ENCODE peak calls at places on chromosomes 7 and 10, in ten cellular contexts. G is mesenchymal stem cell; K is AG04450; Z is SW480; Y is CD8-positive, alpha-beta memory T cell; T is WTC11; Q is stimulated activated CD4-positive, alpha-beta T cell treated with anti-CD3 and anti-CD28 coated beads, Interleukin-2, amount 100 ng/mL, for 24 hours; S is A549; C is PC-3; P is B cell. X is an unnamed sample.

GRCh38 chr7:31724696-31725095 is 37.7 kb downstream of the PPP1R17 start:
- DNase-seq in G (no peak), K (no peak), Z (no peak), Y (no peak), T (no peak), Q (no peak), S (no peak), C (peak; percentile 28), P (no peak), X (no peak)

GRCh38 chr7:158283016-158283974 is 304.3 kb downstream of the PTPRN2 start:
- DNase-seq in G (no peak), K (no peak), Z (no peak), Y (no peak), T (no peak), Q (no peak), S (no peak), C (no peak), P (no peak), X (peak; percentile 15)

GRCh38 chr7:54888067-54888735 is 129.2 kb upstream of the SEC61G start:
- DNase-seq in G (peak; percentile 12), K (no peak), Z (no peak), Y (no peak), T (peak; percentile 38), Q (no peak), S (no peak), C (no peak), P (no peak), X (peak; percentile 35)

GRCh38 chr7:155362380-155363145 is 64.9 kb downstream of the INSIG1 start:
- DNase-seq in G (no peak), K (no peak), Z (no peak), Y (peak; percentile 29), T (no peak), Q (no peak), S (no peak), C (no peak), P (no peak), X (peak; percentile 79)

GRCh38 chr7:51255536-51256243 is 60.9 kb downstream of the COBL start:
- DNase-seq in G (no peak), K (no peak), Z (no peak), Y (no peak), T (no peak), Q (no peak), S (no peak), C (peak; percentile 65), P (no peak), X (no peak)

GRCh38 chr10:98391578-98391991 is 23.4 kb downstream of the PYROXD2 start:
- DNase-seq in G (no peak), K (no peak), Z (no peak), Y (peak; percentile 53), T (no peak), Q (no peak), S (no peak), C (no peak), P (no peak), X (no peak)

GRCh38 chr10:103793429-103793828 is 61.9 kb downstream of the SH3PXD2A start:
- DNase-seq in G (no peak), K (no peak), Z (no peak), Y (no peak), T (no peak), Q (no peak), S (no peak), C (no peak), P (no peak), X (no peak)

GRCh38 chr10:62027841-62028501 is 126.5 kb downstream of the ARID5B start:
- DNase-seq in G (peak; percentile 59), K (no peak), Z (no peak), Y (no peak), T (no peak), Q (no peak), S (no peak), C (peak; percentile 100), P (no peak), X (no peak)

GRCh38 chr10:17817316-17817715 is 8.2 kb downstream of the MRC1 start:
- DNase-seq in G (no peak), K (no peak), Z (no peak), Y (no peak), T (no peak), Q (no peak), S (no peak), C (no peak), P (no peak), X (no peak)

GRCh38 chr10:118423800-118424479 is 81.8 kb upstream of the FAM204A start:
- DNase-seq in G (peak; percentile 82), K (peak; percentile 62), Z (peak; percentile 95), Y (peak; percentile 59), T (peak; percentile 94), Q (peak; percentile 77), S (peak; percentile 74), C (peak; percentile 77), P (peak; percentile 52), X (peak; percentile 69)

GRCh38 chr7:91103365-91103764 is 160.9 kb upstream of the FZD1 start:
- DNase-seq in G (no peak), K (no peak), Z (no peak), Y (no peak), T (no peak), Q (no peak), S (no peak), C (peak; percentile 16), P (no peak), X (no peak)

GRCh38 chr7:12647364-12648219 is 39.8 kb upstream of the ARL4A start:
- DNase-seq in G (peak; percentile 61), K (no peak), Z (peak; percentile 95), Y (no peak), T (no peak), Q (no peak), S (peak; percentile 44), C (peak; percentile 95), P (no peak), X (no peak)

GRCh38 chr7:3922175-3922635 is 621.2 kb downstream of the SDK1 start:
- DNase-seq in G (peak; percentile 97), K (peak; percentile 24), Z (peak; percentile 55), Y (no peak), T (peak; percentile 50), Q (no peak), S (peak; percentile 56), C (peak; percentile 85), P (no peak), X (peak; percentile 81)

GRCh38 chr7:11060883-11061282 is 87.2 kb downstream of the PHF14 start:
- DNase-seq in G (no peak), K (no peak), Z (no peak), Y (no peak), T (no peak), Q (no peak), S (no peak), C (no peak), P (no peak), X (no peak)

GRCh38 chr7:30831936-30832335 is 60.7 kb downstream of the MINDY4 start:
- DNase-seq in G (no peak), K (no peak), Z (no peak), Y (no peak), T (no peak), Q (no peak), S (no peak), C (no peak), P (no peak), X (no peak)

GRCh38 chr7:85405016-85405415 is 218.2 kb upstream of the SEMA3D start:
- DNase-seq in G (no peak), K (no peak), Z (no peak), Y (no peak), T (no peak), Q (no peak), S (no peak), C (no peak), P (no peak), X (no peak)

GRCh38 chr10:69751216-69751615 is 50.5 kb upstream of the COL13A1 start:
- DNase-seq in G (no peak), K (no peak), Z (no peak), Y (no peak), T (no peak), Q (no peak), S (no peak), C (no peak), P (no peak), X (peak; percentile 42)

GRCh38 chr10:49287689-49288340 is 11.2 kb upstream of the C10orf71 start:
- DNase-seq in G (no peak), K (no peak), Z (no peak), Y (no peak), T (no peak), Q (no peak), S (no peak), C (no peak), P (no peak), X (no peak)

GRCh38 chr10:60777696-60778213 is 523 bp upstream of the CDK1 start:
- DNase-seq in G (no peak), K (no peak), Z (no peak), Y (no peak), T (no peak), Q (no peak), S (no peak), C (no peak), P (no peak), X (peak; percentile 8)

GRCh38 chr7:32094516-32094915 is 24.3 kb upstream of the PDE1C start:
- DNase-seq in G (no peak), K (no peak), Z (no peak), Y (no peak), T (no peak), Q (no peak), S (no peak), C (no peak), P (no peak), X (peak; percentile 71)

GRCh38 chr7:768881-769504 is 41.9 kb upstream of the PRKAR1B start:
- DNase-seq in G (no peak), K (no peak), Z (no peak), Y (no peak), T (peak; percentile 64), Q (peak; percentile 15), S (no peak), C (no peak), P (no peak), X (peak; percentile 68)

GRCh38 chr7:133934262-133934973 is 192.7 kb upstream of the LRGUK start:
- DNase-seq in G (no peak), K (no peak), Z (no peak), Y (no peak), T (no peak), Q (no peak), S (no peak), C (no peak), P (no peak), X (no peak)

GRCh38 chr10:119942973-119943372 is 50.4 kb downstream of the SEC23IP start:
- DNase-seq in G (no peak), K (no peak), Z (no peak), Y (no peak), T (no peak), Q (no peak), S (no peak), C (peak; percentile 6), P (no peak), X (no peak)

GRCh38 chr7:94348142-94348541 is 46.6 kb upstream of the COL1A2 start:
- DNase-seq in G (peak; percentile 56), K (peak; percentile 85), Z (no peak), Y (no peak), T (no peak), Q (no peak), S (no peak), C (no peak), P (no peak), X (peak; percentile 74)

GRCh38 chr10:57579926-57580325 is 687.8 kb downstream of the IPMK start:
- DNase-seq in G (peak; percentile 48), K (no peak), Z (peak; percentile 9), Y (no peak), T (peak; percentile 36), Q (no peak), S (peak; percentile 2), C (peak; percentile 78), P (no peak), X (no peak)

GRCh38 chr10:65291276-65291675 is 1634.6 kb upstream of the LRRTM3 start:
- DNase-seq in G (peak; percentile 3), K (no peak), Z (no peak), Y (no peak), T (no peak), Q (no peak), S (no peak), C (peak; percentile 87), P (no peak), X (no peak)

GRCh38 chr7:81284576-81284975 is 365.7 kb upstream of the SEMA3C start:
- DNase-seq in G (peak; percentile 77), K (no peak), Z (no peak), Y (no peak), T (no peak), Q (no peak), S (no peak), C (peak; percentile 68), P (no peak), X (peak; percentile 83)

GRCh38 chr10:29314726-29315125 is 25.9 kb downstream of the LYZL1 start:
- DNase-seq in G (no peak), K (no peak), Z (no peak), Y (no peak), T (no peak), Q (no peak), S (no peak), C (no peak), P (no peak), X (no peak)